ENCODE peak calls at places on chromosomes 2 and 18, in eight cellular contexts. A is activated T-helper 1 cell treated with Interleukin-2 at 50 U/mL for 16 hours; E is A172; Z is G401; S is cardiac muscle cell; M is effector CD4-positive, alpha-beta T cell; G is T-helper 17 cell; Q is NK-92 treated with Interleukin-12 subunit alpha and Interleukin-12 subunit beta, amount 100 ng/mL, for 24 hours. F is an unnamed sample.

GRCh38 chr2:196170202-196170680 is 1.1 kb downstream of the STK17B start:
- DNase-seq in E (peak), S (peak), Q (no peak), A (no peak), Z (peak), M (peak), G (no peak), F (no peak)

GRCh38 chr2:36453652-36454051 is 98.1 kb downstream of the CRIM1 start:
- DNase-seq in E (no peak), Q (no peak), G (no peak), Z (no peak), S (no peak), M (no peak), A (no peak), F (no peak)

GRCh38 chr18:21998531-21998930 is 170.9 kb upstream of the GATA6 start:
- DNase-seq in M (no peak), G (no peak), S (peak), Q (no peak), A (no peak), Z (no peak), E (no peak), F (no peak)

GRCh38 chr2:184049566-184049965 is 548.8 kb upstream of the ZNF804A start:
- DNase-seq in M (no peak), A (no peak), G (no peak), Z (no peak), S (no peak), E (no peak), Q (no peak), F (no peak)

GRCh38 chr2:47485751-47486300 is 82.9 kb downstream of the MSH2 start:
- DNase-seq in G (no peak), Z (no peak), M (no peak), A (no peak), Q (no peak), S (no peak), E (no peak), F (no peak)

GRCh38 chr2:9071032-9071431 is 67.5 kb upstream of the MBOAT2 start:
- DNase-seq in G (no peak), Q (peak), E (peak), Z (no peak), S (no peak), A (no peak), M (no peak), F (peak)

GRCh38 chr2:230330725-230331124 is 3.7 kb downstream of the SP140L start:
- DNase-seq in E (peak), M (no peak), Z (no peak), Q (no peak), G (no peak), S (peak), A (no peak), F (no peak)

GRCh38 chr2:86233464-86233863 is 34.2 kb downstream of the MRPL35 start:
- DNase-seq in G (no peak), Q (no peak), A (no peak), E (no peak), M (no peak), S (no peak), Z (no peak), F (no peak)

GRCh38 chr2:149490296-149490695 is 97.3 kb downstream of the MMADHC start:
- DNase-seq in E (peak), M (no peak), A (no peak), S (peak), G (no peak), Q (no peak), Z (peak), F (no peak)

GRCh38 chr2:121579326-121579725 is 48.6 kb downstream of the RNU4ATAC start:
- DNase-seq in G (no peak), S (no peak), Z (peak), Q (no peak), M (no peak), A (no peak), E (no peak), F (no peak)

GRCh38 chr18:70169747-70170146 is 35.7 kb downstream of the RTTN start:
- DNase-seq in M (no peak), G (no peak), Z (no peak), A (no peak), E (no peak), Q (no peak), S (no peak), F (no peak)

GRCh38 chr2:73091164-73091563 is 19.7 kb upstream of the SFXN5 start:
- DNase-seq in A (no peak), E (peak), S (no peak), M (no peak), G (no peak), Q (no peak), Z (no peak), F (no peak)

GRCh38 chr2:36413218-36413617 is 57.6 kb downstream of the CRIM1 start:
- DNase-seq in Z (no peak), A (no peak), Q (no peak), G (no peak), M (no peak), S (peak), E (no peak), F (no peak)

GRCh38 chr2:224178085-224178484 is 139.0 kb upstream of the SERPINE2 start:
- DNase-seq in S (peak), G (no peak), Q (no peak), E (no peak), A (no peak), Z (no peak), M (no peak), F (no peak)

GRCh38 chr18:24219561-24220317 is 80.9 kb downstream of the CABYR start:
- DNase-seq in A (no peak), Z (peak), S (no peak), Q (no peak), E (no peak), G (no peak), M (no peak), F (no peak)

GRCh38 chr2:188345439-188345838 is 53.8 kb downstream of the GULP1 start:
- DNase-seq in Z (no peak), G (no peak), M (no peak), A (no peak), Q (no peak), S (no peak), E (no peak), F (no peak)

F was measured in T1000.